ENCODE peak calls at places on chromosomes 11 and 22, in nine cellular contexts. One of them, this sample, is unnamed.

GRCh38 chr11:36296925-36297604 is 977 bp downstream of the PRR5L start:
- DNase-seq in activated CD4-positive, alpha-beta T cell treated with anti-CD3 and anti-CD28 coated beads, Interleukin-2, amount 50 U/mL, for 48 hours: no peak
- DNase-seq in stimulated activated CD8-positive, alpha-beta memory T cell treated with anti-CD3 and anti-CD28 coated beads, Interleukin-15, amount 100 ng/mL, for 48 hours: no peak
- DNase-seq in AG08395: peak; percentile 52
- DNase-seq in SHP77 treated with DMSO at 0.1 percent for 48 hours: no peak
- DNase-seq in ovary: no peak
- DNase-seq in left ventricle myocardium inferior: no peak
- DNase-seq in HCEC 1CT: peak; percentile 72
- DNase-seq in germinal center: no peak
- DNase-seq in this sample: no peak

GRCh38 chr22:49488943-49489342 is 338.7 kb downstream of the BRD1 start:
- DNase-seq in activated CD4-positive, alpha-beta T cell treated with anti-CD3 and anti-CD28 coated beads, Interleukin-2, amount 50 U/mL, for 48 hours: no peak
- DNase-seq in stimulated activated CD8-positive, alpha-beta memory T cell treated with anti-CD3 and anti-CD28 coated beads, Interleukin-15, amount 100 ng/mL, for 48 hours: no peak
- DNase-seq in AG08395: no peak
- DNase-seq in SHP77 treated with DMSO at 0.1 percent for 48 hours: no peak
- DNase-seq in ovary: no peak
- DNase-seq in left ventricle myocardium inferior: no peak
- DNase-seq in HCEC 1CT: no peak
- DNase-seq in germinal center: no peak
- DNase-seq in this sample: no peak

GRCh38 chr22:49480896-49481650 is 346.6 kb downstream of the BRD1 start:
- DNase-seq in activated CD4-positive, alpha-beta T cell treated with anti-CD3 and anti-CD28 coated beads, Interleukin-2, amount 50 U/mL, for 48 hours: no peak
- DNase-seq in stimulated activated CD8-positive, alpha-beta memory T cell treated with anti-CD3 and anti-CD28 coated beads, Interleukin-15, amount 100 ng/mL, for 48 hours: no peak
- DNase-seq in AG08395: no peak
- DNase-seq in SHP77 treated with DMSO at 0.1 percent for 48 hours: no peak
- DNase-seq in ovary: no peak
- DNase-seq in left ventricle myocardium inferior: no peak
- DNase-seq in HCEC 1CT: no peak
- DNase-seq in germinal center: no peak
- DNase-seq in this sample: no peak

GRCh38 chr11:1163911-1164735 is 6.4 kb downstream of the MUC5AC start:
- DNase-seq in activated CD4-positive, alpha-beta T cell treated with anti-CD3 and anti-CD28 coated beads, Interleukin-2, amount 50 U/mL, for 48 hours: no peak
- DNase-seq in stimulated activated CD8-positive, alpha-beta memory T cell treated with anti-CD3 and anti-CD28 coated beads, Interleukin-15, amount 100 ng/mL, for 48 hours: no peak
- DNase-seq in AG08395: no peak
- DNase-seq in SHP77 treated with DMSO at 0.1 percent for 48 hours: no peak
- DNase-seq in ovary: no peak
- DNase-seq in left ventricle myocardium inferior: peak; percentile 11
- DNase-seq in HCEC 1CT: no peak
- DNase-seq in germinal center: no peak
- DNase-seq in this sample: no peak

GRCh38 chr11:11157201-11157600 is 195.8 kb downstream of the CSNK2A3 start:
- DNase-seq in activated CD4-positive, alpha-beta T cell treated with anti-CD3 and anti-CD28 coated beads, Interleukin-2, amount 50 U/mL, for 48 hours: peak; percentile 36
- DNase-seq in stimulated activated CD8-positive, alpha-beta memory T cell treated with anti-CD3 and anti-CD28 coated beads, Interleukin-15, amount 100 ng/mL, for 48 hours: no peak
- DNase-seq in AG08395: peak; percentile 65
- DNase-seq in SHP77 treated with DMSO at 0.1 percent for 48 hours: no peak
- DNase-seq in ovary: no peak
- DNase-seq in left ventricle myocardium inferior: no peak
- DNase-seq in HCEC 1CT: peak; percentile 11
- DNase-seq in germinal center: peak; percentile 51
- DNase-seq in this sample: no peak

GRCh38 chr11:76329084-76329648 is 51.8 kb downstream of the THAP12 start:
- DNase-seq in activated CD4-positive, alpha-beta T cell treated with anti-CD3 and anti-CD28 coated beads, Interleukin-2, amount 50 U/mL, for 48 hours: no peak
- DNase-seq in stimulated activated CD8-positive, alpha-beta memory T cell treated with anti-CD3 and anti-CD28 coated beads, Interleukin-15, amount 100 ng/mL, for 48 hours: no peak
- DNase-seq in AG08395: no peak
- DNase-seq in SHP77 treated with DMSO at 0.1 percent for 48 hours: no peak
- DNase-seq in ovary: no peak
- DNase-seq in left ventricle myocardium inferior: no peak
- DNase-seq in HCEC 1CT: no peak
- DNase-seq in germinal center: no peak
- DNase-seq in this sample: no peak

GRCh38 chr11:48109046-48109666 is 107.5 kb upstream of the OR4B1 start:
- DNase-seq in activated CD4-positive, alpha-beta T cell treated with anti-CD3 and anti-CD28 coated beads, Interleukin-2, amount 50 U/mL, for 48 hours: no peak
- DNase-seq in stimulated activated CD8-positive, alpha-beta memory T cell treated with anti-CD3 and anti-CD28 coated beads, Interleukin-15, amount 100 ng/mL, for 48 hours: no peak
- DNase-seq in AG08395: peak; percentile 64
- DNase-seq in SHP77 treated with DMSO at 0.1 percent for 48 hours: peak; percentile 58
- DNase-seq in ovary: no peak
- DNase-seq in left ventricle myocardium inferior: no peak
- DNase-seq in HCEC 1CT: peak; percentile 45
- DNase-seq in germinal center: peak; percentile 57
- DNase-seq in this sample: no peak

GRCh38 chr11:69212121-69213110 is 56.7 kb downstream of the SMIM38 start:
- DNase-seq in activated CD4-positive, alpha-beta T cell treated with anti-CD3 and anti-CD28 coated beads, Interleukin-2, amount 50 U/mL, for 48 hours: no peak
- DNase-seq in stimulated activated CD8-positive, alpha-beta memory T cell treated with anti-CD3 and anti-CD28 coated beads, Interleukin-15, amount 100 ng/mL, for 48 hours: no peak
- DNase-seq in AG08395: no peak
- DNase-seq in SHP77 treated with DMSO at 0.1 percent for 48 hours: no peak
- DNase-seq in ovary: no peak
- DNase-seq in left ventricle myocardium inferior: no peak
- DNase-seq in HCEC 1CT: no peak
- DNase-seq in germinal center: no peak
- DNase-seq in this sample: no peak

GRCh38 chr11:104443387-104443786 is 279.4 kb upstream of the PDGFD start:
- DNase-seq in activated CD4-positive, alpha-beta T cell treated with anti-CD3 and anti-CD28 coated beads, Interleukin-2, amount 50 U/mL, for 48 hours: no peak
- DNase-seq in stimulated activated CD8-positive, alpha-beta memory T cell treated with anti-CD3 and anti-CD28 coated beads, Interleukin-15, amount 100 ng/mL, for 48 hours: no peak
- DNase-seq in AG08395: no peak
- DNase-seq in SHP77 treated with DMSO at 0.1 percent for 48 hours: no peak
- DNase-seq in ovary: no peak
- DNase-seq in left ventricle myocardium inferior: no peak
- DNase-seq in HCEC 1CT: no peak
- DNase-seq in germinal center: no peak
- DNase-seq in this sample: no peak

GRCh38 chr22:49825436-49825835 is 2.2 kb downstream of the BRD1 start:
- DNase-seq in activated CD4-positive, alpha-beta T cell treated with anti-CD3 and anti-CD28 coated beads, Interleukin-2, amount 50 U/mL, for 48 hours: no peak
- DNase-seq in stimulated activated CD8-positive, alpha-beta memory T cell treated with anti-CD3 and anti-CD28 coated beads, Interleukin-15, amount 100 ng/mL, for 48 hours: no peak
- DNase-seq in AG08395: peak; percentile 18
- DNase-seq in SHP77 treated with DMSO at 0.1 percent for 48 hours: no peak
- DNase-seq in ovary: no peak
- DNase-seq in left ventricle myocardium inferior: no peak
- DNase-seq in HCEC 1CT: peak; percentile 43
- DNase-seq in germinal center: no peak
- DNase-seq in this sample: no peak

GRCh38 chr11:45654741-45655283 is 10.6 kb downstream of the CHST1 start:
- DNase-seq in activated CD4-positive, alpha-beta T cell treated with anti-CD3 and anti-CD28 coated beads, Interleukin-2, amount 50 U/mL, for 48 hours: no peak
- DNase-seq in stimulated activated CD8-positive, alpha-beta memory T cell treated with anti-CD3 and anti-CD28 coated beads, Interleukin-15, amount 100 ng/mL, for 48 hours: no peak
- DNase-seq in AG08395: no peak
- DNase-seq in SHP77 treated with DMSO at 0.1 percent for 48 hours: no peak
- DNase-seq in ovary: peak; percentile 8
- DNase-seq in left ventricle myocardium inferior: no peak
- DNase-seq in HCEC 1CT: no peak
- DNase-seq in germinal center: no peak
- DNase-seq in this sample: no peak

GRCh38 chr11:128421577-128421976 is 165.8 kb downstream of the ETS1 start:
- DNase-seq in activated CD4-positive, alpha-beta T cell treated with anti-CD3 and anti-CD28 coated beads, Interleukin-2, amount 50 U/mL, for 48 hours: peak; percentile 14
- DNase-seq in stimulated activated CD8-positive, alpha-beta memory T cell treated with anti-CD3 and anti-CD28 coated beads, Interleukin-15, amount 100 ng/mL, for 48 hours: peak; percentile 11
- DNase-seq in AG08395: peak; percentile 36
- DNase-seq in SHP77 treated with DMSO at 0.1 percent for 48 hours: no peak
- DNase-seq in ovary: no peak
- DNase-seq in left ventricle myocardium inferior: no peak
- DNase-seq in HCEC 1CT: peak; percentile 80
- DNase-seq in germinal center: no peak
- DNase-seq in this sample: no peak

GRCh38 chr11:106178361-106178760 is 100.9 kb downstream of the AASDHPPT start:
- DNase-seq in activated CD4-positive, alpha-beta T cell treated with anti-CD3 and anti-CD28 coated beads, Interleukin-2, amount 50 U/mL, for 48 hours: no peak
- DNase-seq in stimulated activated CD8-positive, alpha-beta memory T cell treated with anti-CD3 and anti-CD28 coated beads, Interleukin-15, amount 100 ng/mL, for 48 hours: no peak
- DNase-seq in AG08395: no peak
- DNase-seq in SHP77 treated with DMSO at 0.1 percent for 48 hours: no peak
- DNase-seq in ovary: no peak
- DNase-seq in left ventricle myocardium inferior: no peak
- DNase-seq in HCEC 1CT: no peak
- DNase-seq in germinal center: no peak
- DNase-seq in this sample: no peak

GRCh38 chr11:2304156-2305139 is 2.6 kb downstream of the TSPAN32 start:
- DNase-seq in activated CD4-positive, alpha-beta T cell treated with anti-CD3 and anti-CD28 coated beads, Interleukin-2, amount 50 U/mL, for 48 hours: no peak
- DNase-seq in stimulated activated CD8-positive, alpha-beta memory T cell treated with anti-CD3 and anti-CD28 coated beads, Interleukin-15, amount 100 ng/mL, for 48 hours: no peak
- DNase-seq in AG08395: peak; percentile 54
- DNase-seq in SHP77 treated with DMSO at 0.1 percent for 48 hours: no peak
- DNase-seq in ovary: no peak
- DNase-seq in left ventricle myocardium inferior: no peak
- DNase-seq in HCEC 1CT: no peak
- DNase-seq in germinal center: no peak
- DNase-seq in this sample: no peak

GRCh38 chr22:48404004-48404403 is 1423.7 kb downstream of the BRD1 start:
- DNase-seq in activated CD4-positive, alpha-beta T cell treated with anti-CD3 and anti-CD28 coated beads, Interleukin-2, amount 50 U/mL, for 48 hours: no peak
- DNase-seq in stimulated activated CD8-positive, alpha-beta memory T cell treated with anti-CD3 and anti-CD28 coated beads, Interleukin-15, amount 100 ng/mL, for 48 hours: no peak
- DNase-seq in AG08395: peak; percentile 39
- DNase-seq in SHP77 treated with DMSO at 0.1 percent for 48 hours: no peak
- DNase-seq in ovary: no peak
- DNase-seq in left ventricle myocardium inferior: no peak
- DNase-seq in HCEC 1CT: no peak
- DNase-seq in germinal center: no peak
- DNase-seq in this sample: no peak

GRCh38 chr11:19079643-19080440 is 19.3 kb upstream of the MRGPRX2 start:
- DNase-seq in activated CD4-positive, alpha-beta T cell treated with anti-CD3 and anti-CD28 coated beads, Interleukin-2, amount 50 U/mL, for 48 hours: no peak
- DNase-seq in stimulated activated CD8-positive, alpha-beta memory T cell treated with anti-CD3 and anti-CD28 coated beads, Interleukin-15, amount 100 ng/mL, for 48 hours: no peak
- DNase-seq in AG08395: peak; percentile 92
- DNase-seq in SHP77 treated with DMSO at 0.1 percent for 48 hours: no peak
- DNase-seq in ovary: no peak
- DNase-seq in left ventricle myocardium inferior: no peak
- DNase-seq in HCEC 1CT: peak; percentile 94
- DNase-seq in germinal center: no peak
- DNase-seq in this sample: no peak

GRCh38 chr11:73395297-73396208 is 19.4 kb downstream of the RELT start:
- DNase-seq in activated CD4-positive, alpha-beta T cell treated with anti-CD3 and anti-CD28 coated beads, Interleukin-2, amount 50 U/mL, for 48 hours: no peak
- DNase-seq in stimulated activated CD8-positive, alpha-beta memory T cell treated with anti-CD3 and anti-CD28 coated beads, Interleukin-15, amount 100 ng/mL, for 48 hours: no peak
- DNase-seq in AG08395: no peak
- DNase-seq in SHP77 treated with DMSO at 0.1 percent for 48 hours: no peak
- DNase-seq in ovary: no peak
- DNase-seq in left ventricle myocardium inferior: no peak
- DNase-seq in HCEC 1CT: no peak
- DNase-seq in germinal center: no peak
- DNase-seq in this sample: no peak

GRCh38 chr11:118111019-118111743 is 24.4 kb upstream of the SMIM35 start:
- DNase-seq in activated CD4-positive, alpha-beta T cell treated with anti-CD3 and anti-CD28 coated beads, Interleukin-2, amount 50 U/mL, for 48 hours: no peak
- DNase-seq in stimulated activated CD8-positive, alpha-beta memory T cell treated with anti-CD3 and anti-CD28 coated beads, Interleukin-15, amount 100 ng/mL, for 48 hours: no peak
- DNase-seq in AG08395: no peak
- DNase-seq in SHP77 treated with DMSO at 0.1 percent for 48 hours: no peak
- DNase-seq in ovary: no peak
- DNase-seq in left ventricle myocardium inferior: no peak
- DNase-seq in HCEC 1CT: no peak
- DNase-seq in germinal center: no peak
- DNase-seq in this sample: no peak

GRCh38 chr11:17548444-17548843 is 1.4 kb downstream of the OTOG start:
- DNase-seq in activated CD4-positive, alpha-beta T cell treated with anti-CD3 and anti-CD28 coated beads, Interleukin-2, amount 50 U/mL, for 48 hours: no peak
- DNase-seq in stimulated activated CD8-positive, alpha-beta memory T cell treated with anti-CD3 and anti-CD28 coated beads, Interleukin-15, amount 100 ng/mL, for 48 hours: no peak
- DNase-seq in AG08395: no peak
- DNase-seq in SHP77 treated with DMSO at 0.1 percent for 48 hours: no peak
- DNase-seq in ovary: no peak
- DNase-seq in left ventricle myocardium inferior: no peak
- DNase-seq in HCEC 1CT: no peak
- DNase-seq in germinal center: no peak
- DNase-seq in this sample: no peak

GRCh38 chr11:45333506-45333971 is 47.4 kb upstream of the SYT13 start:
- DNase-seq in activated CD4-positive, alpha-beta T cell treated with anti-CD3 and anti-CD28 coated beads, Interleukin-2, amount 50 U/mL, for 48 hours: no peak
- DNase-seq in stimulated activated CD8-positive, alpha-beta memory T cell treated with anti-CD3 and anti-CD28 coated beads, Interleukin-15, amount 100 ng/mL, for 48 hours: no peak
- DNase-seq in AG08395: peak; percentile 71
- DNase-seq in SHP77 treated with DMSO at 0.1 percent for 48 hours: peak; percentile 71
- DNase-seq in ovary: peak; percentile 53
- DNase-seq in left ventricle myocardium inferior: peak; percentile 59
- DNase-seq in HCEC 1CT: peak; percentile 80
- DNase-seq in germinal center: peak; percentile 47
- DNase-seq in this sample: peak; percentile 81

GRCh38 chr11:124482362-124483147 is 37.1 kb upstream of the OR8B8 start:
- DNase-seq in activated CD4-positive, alpha-beta T cell treated with anti-CD3 and anti-CD28 coated beads, Interleukin-2, amount 50 U/mL, for 48 hours: no peak
- DNase-seq in stimulated activated CD8-positive, alpha-beta memory T cell treated with anti-CD3 and anti-CD28 coated beads, Interleukin-15, amount 100 ng/mL, for 48 hours: no peak
- DNase-seq in AG08395: no peak
- DNase-seq in SHP77 treated with DMSO at 0.1 percent for 48 hours: no peak
- DNase-seq in ovary: no peak
- DNase-seq in left ventricle myocardium inferior: no peak
- DNase-seq in HCEC 1CT: peak; percentile 34
- DNase-seq in germinal center: no peak
- DNase-seq in this sample: no peak

GRCh38 chr11:60263434-60263833 is 17.0 kb upstream of the MS4A4A start:
- DNase-seq in activated CD4-positive, alpha-beta T cell treated with anti-CD3 and anti-CD28 coated beads, Interleukin-2, amount 50 U/mL, for 48 hours: no peak
- DNase-seq in stimulated activated CD8-positive, alpha-beta memory T cell treated with anti-CD3 and anti-CD28 coated beads, Interleukin-15, amount 100 ng/mL, for 48 hours: no peak
- DNase-seq in AG08395: no peak
- DNase-seq in SHP77 treated with DMSO at 0.1 percent for 48 hours: no peak
- DNase-seq in ovary: no peak
- DNase-seq in left ventricle myocardium inferior: no peak
- DNase-seq in HCEC 1CT: no peak
- DNase-seq in germinal center: no peak
- DNase-seq in this sample: no peak

GRCh38 chr22:38115423-38116205 is 5.1 kb upstream of the BAIAP2L2 start:
- DNase-seq in activated CD4-positive, alpha-beta T cell treated with anti-CD3 and anti-CD28 coated beads, Interleukin-2, amount 50 U/mL, for 48 hours: no peak
- DNase-seq in stimulated activated CD8-positive, alpha-beta memory T cell treated with anti-CD3 and anti-CD28 coated beads, Interleukin-15, amount 100 ng/mL, for 48 hours: no peak
- DNase-seq in AG08395: no peak
- DNase-seq in SHP77 treated with DMSO at 0.1 percent for 48 hours: no peak
- DNase-seq in ovary: no peak
- DNase-seq in left ventricle myocardium inferior: no peak
- DNase-seq in HCEC 1CT: no peak
- DNase-seq in germinal center: no peak
- DNase-seq in this sample: no peak

GRCh38 chr11:62922653-62923371 is 1.6 kb upstream of the CHRM1 start:
- DNase-seq in activated CD4-positive, alpha-beta T cell treated with anti-CD3 and anti-CD28 coated beads, Interleukin-2, amount 50 U/mL, for 48 hours: peak; percentile 58
- DNase-seq in stimulated activated CD8-positive, alpha-beta memory T cell treated with anti-CD3 and anti-CD28 coated beads, Interleukin-15, amount 100 ng/mL, for 48 hours: peak; percentile 34
- DNase-seq in AG08395: no peak
- DNase-seq in SHP77 treated with DMSO at 0.1 percent for 48 hours: no peak
- DNase-seq in ovary: no peak
- DNase-seq in left ventricle myocardium inferior: no peak
- DNase-seq in HCEC 1CT: peak; percentile 13
- DNase-seq in germinal center: peak; percentile 50
- DNase-seq in this sample: no peak

GRCh38 chr11:66467034-66467659 is 442 bp downstream of the PELI3 start:
- DNase-seq in activated CD4-positive, alpha-beta T cell treated with anti-CD3 and anti-CD28 coated beads, Interleukin-2, amount 50 U/mL, for 48 hours: peak; percentile 41
- DNase-seq in stimulated activated CD8-positive, alpha-beta memory T cell treated with anti-CD3 and anti-CD28 coated beads, Interleukin-15, amount 100 ng/mL, for 48 hours: no peak
- DNase-seq in AG08395: peak; percentile 56
- DNase-seq in SHP77 treated with DMSO at 0.1 percent for 48 hours: no peak
- DNase-seq in ovary: no peak
- DNase-seq in left ventricle myocardium inferior: no peak
- DNase-seq in HCEC 1CT: no peak
- DNase-seq in germinal center: peak; percentile 66
- DNase-seq in this sample: no peak

GRCh38 chr11:1889527-1889930 is 2.2 kb downstream of the PRR33 start:
- DNase-seq in activated CD4-positive, alpha-beta T cell treated with anti-CD3 and anti-CD28 coated beads, Interleukin-2, amount 50 U/mL, for 48 hours: no peak
- DNase-seq in stimulated activated CD8-positive, alpha-beta memory T cell treated with anti-CD3 and anti-CD28 coated beads, Interleukin-15, amount 100 ng/mL, for 48 hours: no peak
- DNase-seq in AG08395: no peak
- DNase-seq in SHP77 treated with DMSO at 0.1 percent for 48 hours: no peak
- DNase-seq in ovary: peak; percentile 11
- DNase-seq in left ventricle myocardium inferior: no peak
- DNase-seq in HCEC 1CT: no peak
- DNase-seq in germinal center: no peak
- DNase-seq in this sample: no peak

GRCh38 chr11:65709661-65710060 is 2.4 kb upstream of the KAT5 start:
- DNase-seq in activated CD4-positive, alpha-beta T cell treated with anti-CD3 and anti-CD28 coated beads, Interleukin-2, amount 50 U/mL, for 48 hours: no peak
- DNase-seq in stimulated activated CD8-positive, alpha-beta memory T cell treated with anti-CD3 and anti-CD28 coated beads, Interleukin-15, amount 100 ng/mL, for 48 hours: no peak
- DNase-seq in AG08395: no peak
- DNase-seq in SHP77 treated with DMSO at 0.1 percent for 48 hours: no peak
- DNase-seq in ovary: no peak
- DNase-seq in left ventricle myocardium inferior: no peak
- DNase-seq in HCEC 1CT: no peak
- DNase-seq in germinal center: no peak
- DNase-seq in this sample: no peak

GRCh38 chr11:75225794-75226193 is 14.8 kb upstream of the TPBGL start:
- DNase-seq in activated CD4-positive, alpha-beta T cell treated with anti-CD3 and anti-CD28 coated beads, Interleukin-2, amount 50 U/mL, for 48 hours: no peak
- DNase-seq in stimulated activated CD8-positive, alpha-beta memory T cell treated with anti-CD3 and anti-CD28 coated beads, Interleukin-15, amount 100 ng/mL, for 48 hours: no peak
- DNase-seq in AG08395: no peak
- DNase-seq in SHP77 treated with DMSO at 0.1 percent for 48 hours: no peak
- DNase-seq in ovary: no peak
- DNase-seq in left ventricle myocardium inferior: no peak
- DNase-seq in HCEC 1CT: no peak
- DNase-seq in germinal center: no peak
- DNase-seq in this sample: no peak